ENCODE peak calls at places on chromosomes 5 and 9, in ten cellular contexts. Z, W, J, K, X, A, G, F, E and S are unnamed samples.

GRCh38 chr5:6820851-6821479 is 107.7 kb downstream of the TENT4A start:
- DNase-seq in X (peak; percentile 37), G (peak; percentile 10), F (no peak), A (no peak), W (peak; percentile 76), J (peak; percentile 45), E (no peak), Z (no peak), K (no peak), S (no peak)

GRCh38 chr5:39177629-39177959 is 41.8 kb downstream of the FYB1 start:
- DNase-seq in J (peak; percentile 64), W (no peak), X (no peak), A (no peak), F (no peak), Z (no peak), E (no peak), K (no peak), G (no peak), S (peak; percentile 11)

GRCh38 chr9:99139868-99140267 is 35.0 kb downstream of the TGFBR1 start:
- DNase-seq in W (no peak), Z (no peak), K (no peak), J (no peak), G (no peak), X (no peak), F (no peak), A (no peak), E (no peak), S (no peak)

GRCh38 chr9:8734760-8735159 is 935.2 kb upstream of the DMAC1 start:
- DNase-seq in E (no peak), J (no peak), X (no peak), Z (no peak), A (no peak), K (no peak), W (no peak), G (no peak), F (no peak), S (no peak)

GRCh38 chr9:124428751-124429529 is 13.7 kb upstream of the PSMB7 start:
- DNase-seq in G (no peak), K (no peak), Z (no peak), J (peak; percentile 87), W (no peak), A (peak; percentile 39), F (peak; percentile 75), E (no peak), X (no peak), S (no peak)

GRCh38 chr5:38468202-38468656 is 88.2 kb downstream of the LIFR start:
- DNase-seq in G (no peak), Z (no peak), J (peak; percentile 91), A (no peak), X (peak; percentile 97), K (no peak), E (no peak), F (no peak), W (no peak), S (no peak)

GRCh38 chr5:33299621-33300208 is 141.1 kb upstream of the TARS1 start:
- DNase-seq in K (no peak), X (peak; percentile 83), Z (no peak), J (no peak), E (no peak), F (no peak), A (peak; percentile 50), G (peak; percentile 9), W (peak; percentile 45), S (peak; percentile 13)

GRCh38 chr9:121261107-121261460 is 6.9 kb upstream of the GSN start:
- DNase-seq in K (no peak), X (peak; percentile 66), W (no peak), G (no peak), A (no peak), E (no peak), J (no peak), F (no peak), Z (no peak), S (no peak)

GRCh38 chr9:98706651-98707103 is 2.1 kb downstream of the GABBR2 start:
- DNase-seq in W (no peak), F (no peak), Z (no peak), A (no peak), G (peak; percentile 39), E (no peak), K (no peak), X (peak; percentile 75), J (no peak), S (no peak)

GRCh38 chr9:107158321-107158720 is 124.8 kb upstream of the RAD23B start:
- DNase-seq in E (no peak), K (no peak), J (no peak), W (no peak), G (no peak), F (no peak), Z (no peak), A (no peak), X (peak; percentile 46), S (no peak)

GRCh38 chr9:19471737-19472648 is 63.2 kb downstream of the ACER2 start:
- DNase-seq in G (peak; percentile 68), W (peak; percentile 28), Z (peak; percentile 57), K (peak; percentile 55), X (peak; percentile 76), A (peak; percentile 67), F (peak; percentile 83), J (no peak), E (peak; percentile 75), S (peak; percentile 27)

GRCh38 chr5:168198359-168198758 is 93.1 kb upstream of the WWC1 start:
- DNase-seq in J (no peak), W (no peak), Z (no peak), A (no peak), E (no peak), X (no peak), F (no peak), K (no peak), G (no peak), S (peak; percentile 44)

GRCh38 chr5:44774279-44774880 is 34.4 kb upstream of the MRPS30 start:
- DNase-seq in J (no peak), E (no peak), X (peak; percentile 76), K (no peak), F (no peak), A (no peak), G (peak; percentile 10), W (peak; percentile 48), Z (no peak), S (no peak)

GRCh38 chr5:40518511-40518917 is 161.2 kb upstream of the PTGER4 start:
- DNase-seq in E (no peak), G (peak; percentile 13), F (no peak), X (peak; percentile 47), J (no peak), A (peak; percentile 80), W (no peak), K (no peak), Z (no peak), S (no peak)

GRCh38 chr5:153081385-153081784 is 409.1 kb upstream of the GRIA1 start:
- DNase-seq in J (no peak), W (no peak), A (no peak), G (no peak), K (no peak), F (no peak), X (no peak), E (no peak), Z (no peak), S (no peak)

GRCh38 chr9:35906923-35907699 is 1.1 kb downstream of the HRCT1 start:
- DNase-seq in W (no peak), K (peak; percentile 82), G (peak; percentile 32), Z (peak; percentile 61), E (peak; percentile 80), A (peak; percentile 65), X (peak; percentile 90), J (no peak), F (no peak), S (no peak)

DNA sequence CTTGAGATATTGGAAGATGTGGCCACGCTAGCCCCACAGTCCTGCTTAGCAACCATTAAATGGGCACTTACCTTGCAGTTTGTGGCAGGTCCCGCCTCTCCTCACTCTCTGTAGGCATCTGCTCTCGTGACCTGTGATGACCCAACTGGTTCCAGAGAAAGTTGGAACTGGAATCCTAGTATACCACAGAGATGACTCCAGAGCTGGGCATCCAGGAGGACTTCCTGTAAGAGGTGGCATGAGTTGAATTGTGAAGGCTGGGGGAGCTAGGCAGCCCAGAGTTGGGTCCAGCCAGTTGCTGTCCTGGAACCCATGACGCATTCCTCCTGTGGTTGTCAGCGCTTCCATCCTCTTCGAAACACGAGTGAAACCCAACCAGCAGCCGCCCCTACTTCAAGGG is 1.6 kb upstream of the ADAMTS2 start:
- DNase-seq in K (no peak), E (no peak), G (no peak), A (no peak), J (no peak), Z (no peak), W (no peak), X (no peak), F (no peak), S (no peak)
- H3K27me3 ChIP-seq in K (peaks cover 50% of the 10 kb centered on the region), E (peaks cover 32% of the 10 kb centered on the region), G (no peaks in the 10 kb centered on the region), A (no peaks in the 10 kb centered on the region), J (no peaks in the 10 kb centered on the region), Z (peaks cover 61% of the 10 kb centered on the region), W (peaks cover 3% of the 10 kb centered on the region), X (no peaks in the 10 kb centered on the region), F (peaks cover 58% of the 10 kb centered on the region), S (no peaks in the 10 kb centered on the region)

GRCh38 chr9:87285183-87285582 is 212.5 kb upstream of the DAPK1 start:
- DNase-seq in G (peak; percentile 61), K (no peak), Z (peak; percentile 25), F (no peak), W (no peak), J (no peak), E (no peak), X (no peak), A (no peak), S (no peak)

GRCh38 chr9:87292449-87293191 is 205.0 kb upstream of the DAPK1 start:
- DNase-seq in E (no peak), Z (no peak), K (no peak), W (no peak), J (no peak), X (peak; percentile 31), F (no peak), G (no peak), A (no peak), S (no peak)

GRCh38 chr9:87286506-87286905 is 211.2 kb upstream of the DAPK1 start:
- DNase-seq in J (no peak), K (no peak), W (no peak), A (no peak), E (no peak), F (no peak), X (no peak), Z (no peak), G (no peak), S (no peak)

GRCh38 chr9:87290241-87290700 is 207.4 kb upstream of the DAPK1 start:
- DNase-seq in G (no peak), E (no peak), J (no peak), A (no peak), W (no peak), X (peak; percentile 55), F (no peak), Z (no peak), K (no peak), S (no peak)
- H3K4me3 ChIP-seq in G (no peak overlapping the region), E (no peak overlapping the region), J (no peak overlapping the region), A (no peak overlapping the region), W (no peak overlapping the region), X (peak overlapping the region; percentile 17), F (no peak overlapping the region), Z (no peak overlapping the region), K (no peak overlapping the region), S (no peak overlapping the region)

GRCh38 chr5:52993367-52993766 is 4.2 kb downstream of the ITGA2 start:
- DNase-seq in Z (no peak), F (no peak), K (no peak), X (no peak), E (no peak), J (no peak), G (no peak), A (no peak), W (no peak), S (no peak)
- H3K27me3 ChIP-seq in Z (peaks cover 2% of the 10 kb centered on the region), F (no peaks in the 10 kb centered on the region), K (no peaks in the 10 kb centered on the region), X (no peaks in the 10 kb centered on the region), E (no peaks in the 10 kb centered on the region), J (no peaks in the 10 kb centered on the region), G (no peaks in the 10 kb centered on the region), A (no peaks in the 10 kb centered on the region), W (peaks cover 4% of the 10 kb centered on the region), S (no peaks in the 10 kb centered on the region)

GRCh38 chr5:139383993-139384590 is 995 bp upstream of the SLC23A1 start:
- DNase-seq in E (no peak), A (no peak), Z (no peak), K (no peak), X (no peak), G (no peak), J (no peak), W (no peak), F (peak; percentile 76), S (no peak)
- H3K4me3 ChIP-seq in E (no peak overlapping the region), A (no peak overlapping the region), Z (no peak overlapping the region), K (no peak overlapping the region), X (no peak overlapping the region), G (no peak overlapping the region), J (no peak overlapping the region), W (no peak overlapping the region), F (no peak overlapping the region), S (no peak overlapping the region)